ENCODE peak calls at places on chromosomes 12 and 14, in five cellular contexts. H is AG08395, C is bronchial epithelial cell, B is GM18507, Y is SJCRH30. X is an unnamed sample.
A peak's percentile ranks its signal among the peaks of the same experiment; 100 is the strongest.

GRCh38 chr12:6824962-6825381 is 3.2 kb upstream of the P3H3 start:
- DNase-seq in H (peak; percentile 29), C (peak; percentile 43), B (no peak), Y (no peak), X (peak; percentile 23)

GRCh38 chr12:37543966-37544668 is 772.5 kb upstream of the ALG10B start:
- DNase-seq in H (no peak), C (no peak), B (no peak), Y (no peak), X (no peak)

GRCh38 chr12:4962539-4963486 is 53.1 kb downstream of the KCNA1 start:
- DNase-seq in H (peak; percentile 43), C (peak; percentile 23), B (no peak), Y (no peak), X (no peak)

GRCh38 chr12:131074221-131075083 is 120.7 kb downstream of the ADGRD1 start:
- DNase-seq in H (peak; percentile 22), C (no peak), B (no peak), Y (no peak), X (no peak)

GRCh38 chr14:76953196-76953945 is 75.1 kb downstream of the IRF2BPL start:
- DNase-seq in H (peak; percentile 75), C (peak; percentile 71), B (peak; percentile 28), Y (no peak), X (peak; percentile 94)

GRCh38 chr12:126930234-126930633 is 1336.7 kb upstream of the TMEM132C start:
- DNase-seq in H (no peak), C (no peak), B (no peak), Y (no peak), X (no peak)

GRCh38 chr12:25970916-25971674 is 12.6 kb downstream of the RASSF8 start:
- DNase-seq in H (no peak), C (no peak), B (no peak), Y (no peak), X (no peak)

GRCh38 chr12:111407371-111408115 is 1.8 kb downstream of the SH2B3 start:
- DNase-seq in H (no peak), C (no peak), B (no peak), Y (no peak), X (no peak)

GRCh38 chr14:21924479-21924878 is 250.9 kb upstream of the OR4E1 start:
- DNase-seq in H (no peak), C (no peak), B (no peak), Y (no peak), X (no peak)

X was measured in kidney tubule cell.